ENCODE peak calls at places on chromosomes 16 and 17, in ten cellular contexts. Z is NCI-H345; C is uterus; O is lower leg skin; S is prostate gland; B is substantia nigra; G is neural progenitor cell; Y is CD8-positive, alpha-beta T cell; M is adrenal gland; F is AG04450. N is an unnamed sample.
A peak's percentile ranks its signal among the peaks of the same experiment; 100 is the strongest.

GRCh38 chr17:37138726-37139125 is 190.0 kb downstream of the AATF start:
- DNase-seq in O (no peak), B (no peak), C (no peak), F (no peak), M (no peak), Z (no peak), S (no peak), Y (no peak), G (no peak), N (no peak)

GRCh38 chr17:50347087-50347893 is 1.4 kb downstream of the XYLT2 start:
- DNase-seq in B (no peak), Y (no peak), O (no peak), G (peak; percentile 46), M (no peak), C (no peak), S (no peak), Z (no peak), F (no peak), N (peak; percentile 68)

GRCh38 chr16:51157698-51158097 is 6.6 kb upstream of the SALL1 start:
- DNase-seq in B (no peak), G (no peak), O (no peak), Z (no peak), Y (no peak), M (no peak), S (no peak), C (no peak), F (no peak), N (no peak)

GRCh38 chr17:64196626-64197025 is 66.4 kb downstream of the TEX2 start:
- DNase-seq in F (no peak), O (no peak), M (no peak), B (no peak), G (no peak), Y (no peak), C (no peak), S (no peak), Z (no peak), N (no peak)

GRCh38 chr17:18992454-18993130 is 12.0 kb downstream of the FAM83G start:
- DNase-seq in F (no peak), Y (peak; percentile 78), B (no peak), G (no peak), M (no peak), O (no peak), S (no peak), Z (no peak), C (no peak), N (no peak)

GRCh38 chr17:20805751-20806150 is 226.2 kb downstream of the CDRT15L2 start:
- DNase-seq in M (no peak), F (no peak), C (no peak), S (no peak), Z (no peak), O (no peak), B (no peak), Y (no peak), G (no peak), N (no peak)

GRCh38 chr16:23245268-23245667 is 56.8 kb upstream of the SCNN1B start:
- DNase-seq in G (no peak), Z (no peak), C (peak; percentile 15), S (peak; percentile 41), Y (no peak), B (no peak), F (no peak), M (no peak), O (no peak), N (peak; percentile 87)

GRCh38 chr17:19727466-19728113 is 11.2 kb upstream of the SLC47A2 start:
- DNase-seq in Y (no peak), G (no peak), S (peak; percentile 86), O (peak; percentile 94), F (peak; percentile 55), M (peak; percentile 77), Z (peak; percentile 21), C (peak; percentile 73), B (peak; percentile 54), N (no peak)

GRCh38 chr17:68600881-68601564 is at the start of gene FAM20A:
- DNase-seq in F (no peak), C (peak; percentile 69), Y (no peak), S (no peak), B (no peak), Z (peak; percentile 41), M (peak; percentile 33), G (peak; percentile 59), O (no peak), N (peak; percentile 77)

GRCh38 chr16:71421911-71422310 is 19.9 kb downstream of the TLE7 start:
- DNase-seq in F (no peak), M (peak; percentile 39), O (no peak), S (no peak), G (peak; percentile 49), C (no peak), Z (no peak), Y (no peak), B (no peak), N (no peak)